ENCODE peak calls at places on chromosome 22, in five cellular contexts. Q is IMR-90, W is mesendoderm, Z is neuronal stem cell, P is H9. Y is an unnamed sample.

GRCh38 chr22:30876221-30876751 is 92.3 kb downstream of the MORC2 start:
- DNase-seq in Q (no peak), W (no peak), Z (no peak), P (peak; percentile 21), Y (no peak)

GRCh38 chr22:35064664-35065063 is 1.3 kb upstream of the ISX start:
- DNase-seq in Q (no peak), W (no peak), Z (no peak), P (no peak), Y (no peak)

GRCh38 chr22:41758231-41758630 is 42.2 kb upstream of the CCDC134 start:
- DNase-seq in Q (no peak), W (no peak), Z (no peak), P (no peak), Y (no peak)

GRCh38 chr22:32920032-32920628 is 118.6 kb downstream of the TIMP3 start:
- DNase-seq in Q (peak; percentile 33), W (no peak), Z (no peak), P (no peak), Y (no peak)

GRCh38 chr22:46783721-46784120 is 21.3 kb downstream of the TBC1D22A start:
- DNase-seq in Q (peak; percentile 14), W (no peak), Z (no peak), P (no peak), Y (no peak)

GRCh38 chr22:19853058-19853878 is 1.4 kb downstream of the GNB1L start:
- DNase-seq in Q (no peak), W (no peak), Z (no peak), P (no peak), Y (no peak)

GRCh38 chr22:17239156-17239701 is 20.0 kb upstream of the ADA2 start:
- DNase-seq in Q (no peak), W (no peak), Z (no peak), P (no peak), Y (peak; percentile 65)

GRCh38 chr22:49838771-49839717 is 11.4 kb upstream of the BRD1 start:
- DNase-seq in Q (peak; percentile 33), W (peak; percentile 72), Z (no peak), P (peak; percentile 76), Y (peak; percentile 55)

GRCh38 chr22:46469701-46470100 is 67.7 kb downstream of the CELSR1 start:
- DNase-seq in Q (no peak), W (no peak), Z (no peak), P (no peak), Y (no peak)

GRCh38 chr22:49753276-49753884 is 74.3 kb downstream of the BRD1 start:
- DNase-seq in Q (no peak), W (no peak), Z (no peak), P (no peak), Y (no peak)

GRCh38 chr22:46057206-46057605 is 80.2 kb upstream of the WNT7B start:
- DNase-seq in Q (no peak), W (no peak), Z (no peak), P (no peak), Y (no peak)

GRCh38 chr22:32866953-32867352 is 65.4 kb downstream of the TIMP3 start:
- DNase-seq in Q (no peak), W (peak; percentile 14), Z (no peak), P (no peak), Y (no peak)

GRCh38 chr22:31800065-31800464 is 46.2 kb downstream of the DEPDC5 start:
- DNase-seq in Q (peak; percentile 78), W (peak; percentile 45), Z (no peak), P (no peak), Y (peak; percentile 88)

GRCh38 chr22:17945851-17946690 is 78.3 kb downstream of the MICAL3 start:
- DNase-seq in Q (no peak), W (peak; percentile 36), Z (no peak), P (no peak), Y (no peak)

GRCh38 chr22:20275836-20276235 is 7.7 kb upstream of the RTN4R start:
- DNase-seq in Q (no peak), W (no peak), Z (no peak), P (no peak), Y (no peak)

GRCh38 chr22:32564170-32565001 is 89.8 kb downstream of the FBXO7 start:
- DNase-seq in Q (peak; percentile 58), W (no peak), Z (no peak), P (no peak), Y (no peak)

GRCh38 chr22:49482811-49483210 is 344.9 kb downstream of the BRD1 start:
- DNase-seq in Q (no peak), W (no peak), Z (no peak), P (no peak), Y (no peak)

GRCh38 chr22:20531404-20532181 is 24.2 kb downstream of the MED15 start:
- DNase-seq in Q (peak; percentile 90), W (peak; percentile 90), Z (no peak), P (peak; percentile 81), Y (peak; percentile 85)

GRCh38 chr22:27754247-27754887 is 47.2 kb downstream of the MN1 start:
- DNase-seq in Q (no peak), W (no peak), Z (no peak), P (no peak), Y (no peak)

GRCh38 chr22:27029584-27030130 is 372.3 kb downstream of the MIAT start:
- DNase-seq in Q (no peak), W (peak; percentile 33), Z (no peak), P (no peak), Y (no peak)

GRCh38 chr22:45603631-45604030 is 68.0 kb upstream of the ATXN10 start:
- DNase-seq in Q (no peak), W (no peak), Z (no peak), P (no peak), Y (no peak)

GRCh38 chr22:27749597-27750225 is 51.8 kb downstream of the MN1 start:
- DNase-seq in Q (peak; percentile 13), W (peak; percentile 68), Z (no peak), P (peak; percentile 59), Y (no peak)

GRCh38 chr22:30947821-30948454 is 20.6 kb downstream of the MORC2 start:
- DNase-seq in Q (peak; percentile 70), W (peak; percentile 32), Z (peak; percentile 18), P (no peak), Y (peak; percentile 62)

GRCh38 chr22:46006379-46007002 is 29.5 kb upstream of the WNT7B start:
- DNase-seq in Q (peak; percentile 80), W (peak; percentile 78), Z (peak; percentile 83), P (peak; percentile 87), Y (peak; percentile 68)

GRCh38 chr22:46992121-46992731 is 229.8 kb downstream of the TBC1D22A start:
- DNase-seq in Q (no peak), W (no peak), Z (no peak), P (no peak), Y (no peak)

GRCh38 chr22:40709752-40710413 is 30.6 kb downstream of the MCHR1 start:
- DNase-seq in Q (peak; percentile 84), W (peak; percentile 79), Z (no peak), P (no peak), Y (peak; percentile 50)

GRCh38 chr22:48053973-48054372 is 1291.5 kb downstream of the TBC1D22A start:
- DNase-seq in Q (no peak), W (no peak), Z (no peak), P (peak; percentile 13), Y (no peak)
- H3K27me3 ChIP-seq in Q (no peaks in the 10 kb centered on the region), W (no peaks in the 10 kb centered on the region), Z (no peaks in the 10 kb centered on the region), P (no peaks in the 10 kb centered on the region), Y (no peaks in the 10 kb centered on the region)

GRCh38 chr22:37775785-37776638 is 31.7 kb upstream of the GCAT start:
- DNase-seq in Q (peak; percentile 99), W (no peak), Z (no peak), P (no peak), Y (peak; percentile 6)
- H3K18ac ChIP-seq in Q (peak overlapping the region; percentile 69), W (no peak overlapping the region), Z (no peak overlapping the region), P (no peak overlapping the region), Y (no peak overlapping the region)

GRCh38 chr22:39666495-39666894 is 95.9 kb downstream of the CACNA1I start:
- DNase-seq in Q (no peak), W (no peak), Z (no peak), P (no peak), Y (no peak)
- H4K8ac ChIP-seq in Q (no peak overlapping the region), W (no peak overlapping the region), Z (no peak overlapping the region), P (no peak overlapping the region), Y (no peak overlapping the region)

GRCh38 chr22:29110946-29111345 is 38.1 kb downstream of the KREMEN1 start:
- DNase-seq in Q (no peak), W (no peak), Z (no peak), P (no peak), Y (no peak)

GRCh38 chr22:29113329-29113728 is 40.5 kb downstream of the KREMEN1 start:
- DNase-seq in Q (peak; percentile 57), W (no peak), Z (no peak), P (no peak), Y (no peak)

GRCh38 chr22:29112102-29112501 is 39.3 kb downstream of the KREMEN1 start:
- DNase-seq in Q (no peak), W (peak; percentile 39), Z (no peak), P (no peak), Y (no peak)

GRCh38 chr22:29114392-29114791 is 41.6 kb downstream of the KREMEN1 start:
- DNase-seq in Q (no peak), W (no peak), Z (no peak), P (no peak), Y (no peak)

DNA sequence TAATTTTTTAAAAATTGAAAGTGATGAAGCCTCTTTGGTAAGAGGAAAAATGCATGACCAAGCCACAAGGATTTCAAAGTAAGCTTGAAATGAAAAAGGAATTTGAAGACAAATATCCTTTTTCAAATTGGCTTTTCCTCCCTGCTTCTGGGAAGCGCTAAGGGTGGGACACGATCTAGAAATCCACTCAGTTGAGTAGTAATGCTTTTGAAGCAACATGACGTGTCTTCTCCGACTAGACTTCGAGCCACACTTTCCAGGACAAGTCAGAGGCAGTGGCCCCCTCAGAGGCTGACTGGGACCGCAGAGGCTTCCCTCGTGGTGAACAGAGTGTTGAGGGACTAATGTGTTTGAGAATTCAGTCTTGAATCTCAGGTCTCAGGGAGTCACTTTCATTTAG is 39.8 kb downstream of the KREMEN1 start:
- DNase-seq in Q (peak; percentile 8), W (no peak), Z (no peak), P (no peak), Y (no peak)
- H3K27me3 ChIP-seq in Q (no peaks in the 10 kb centered on the region), W (no peaks in the 10 kb centered on the region), Z (no peaks in the 10 kb centered on the region), P (no peaks in the 10 kb centered on the region), Y (no peaks in the 10 kb centered on the region)

GRCh38 chr22:29269230-29269604 is 1.1 kb downstream of the EWSR1 start:
- DNase-seq in Q (no peak), W (peak; percentile 42), Z (no peak), P (no peak), Y (no peak)

GRCh38 chr22:29267858-29268510 is at the start of the genes EWSR1 and RHBDD3:
- DNase-seq in Q (peak; percentile 97), W (peak; percentile 98), Z (peak; percentile 97), P (peak; percentile 93), Y (peak; percentile 97)

GRCh38 chr22:29268511-29269229 is 602 bp downstream of the EWSR1 start:
- DNase-seq in Q (peak; percentile 67), W (peak; percentile 80), Z (peak; percentile 69), P (no peak), Y (peak; percentile 37)

GRCh38 chr22:29270475-29271271 is 2.6 kb downstream of the EWSR1 start:
- DNase-seq in Q (peak; percentile 58), W (no peak), Z (no peak), P (no peak), Y (no peak)

GRCh38 chr22:29269731-29270474 is 1.8 kb downstream of the EWSR1 start:
- DNase-seq in Q (peak; percentile 12), W (peak; percentile 54), Z (no peak), P (no peak), Y (no peak)
- H3K18ac ChIP-seq in Q (no peak overlapping the region), W (no peak overlapping the region), Z (no peak overlapping the region), P (no peak overlapping the region), Y (no peak overlapping the region)

GRCh38 chr22:25382762-25383161 is 163.3 kb downstream of the CRYBB2 start:
- DNase-seq in Q (no peak), W (no peak), Z (no peak), P (no peak), Y (no peak)
- H4K8ac ChIP-seq in Q (no peak overlapping the region), W (no peak overlapping the region), Z (no peak overlapping the region), P (no peak overlapping the region), Y (no peak overlapping the region)

GRCh38 chr22:36628561-36629060 is 74.9 kb downstream of the CACNG2 start:
- DNase-seq in Q (no peak), W (no peak), Z (no peak), P (no peak), Y (no peak)
- H3K27me3 ChIP-seq in Q (peaks cover 36% of the 10 kb centered on the region), W (no peaks in the 10 kb centered on the region), Z (peaks cover 13% of the 10 kb centered on the region), P (no peaks in the 10 kb centered on the region), Y (no peaks in the 10 kb centered on the region)

Y was measured in trophoblast cell.